ENCODE peak calls at places on chromosome 7, in four cellular contexts. One of them, this sample, is unnamed.

GRCh38 chr7:19442016-19442785 is 266.6 kb downstream of the POLR1F start:
- DNase-seq in ovary: no peak
- DNase-seq in NB4: peak
- DNase-seq in stomach: no peak
- DNase-seq in this sample: no peak

GRCh38 chr7:55100172-55100961 is 81.5 kb downstream of the EGFR start:
- DNase-seq in ovary: peak
- DNase-seq in NB4: no peak
- DNase-seq in stomach: peak
- DNase-seq in this sample: no peak

GRCh38 chr7:94403546-94403945 is 8.9 kb downstream of the COL1A2 start:
- DNase-seq in ovary: no peak
- DNase-seq in NB4: no peak
- DNase-seq in stomach: no peak
- DNase-seq in this sample: no peak

GRCh38 chr7:98870071-98870651 is 347 bp upstream of the TMEM130 start:
- DNase-seq in ovary: no peak
- DNase-seq in NB4: peak
- DNase-seq in stomach: no peak
- DNase-seq in this sample: peak

GRCh38 chr7:128350708-128351295 is 7.1 kb upstream of the RBM28 start:
- DNase-seq in ovary: no peak
- DNase-seq in NB4: no peak
- DNase-seq in stomach: no peak
- DNase-seq in this sample: no peak

GRCh38 chr7:129434172-129434845 is at the start of gene STRIP2:
- DNase-seq in ovary: peak
- DNase-seq in NB4: peak
- DNase-seq in stomach: peak
- DNase-seq in this sample: peak

GRCh38 chr7:128152721-128153120 is 88.4 kb upstream of the LEP start:
- DNase-seq in ovary: no peak
- DNase-seq in NB4: no peak
- DNase-seq in stomach: no peak
- DNase-seq in this sample: no peak

GRCh38 chr7:29135851-29136250 is 10.5 kb downstream of the CPVL start:
- DNase-seq in ovary: no peak
- DNase-seq in NB4: no peak
- DNase-seq in stomach: no peak
- DNase-seq in this sample: no peak

GRCh38 chr7:17558135-17558534 is 259.7 kb downstream of the AHR start:
- DNase-seq in ovary: no peak
- DNase-seq in NB4: no peak
- DNase-seq in stomach: no peak
- DNase-seq in this sample: no peak

GRCh38 chr7:133365892-133366291 is 113.0 kb downstream of the EXOC4 start:
- DNase-seq in ovary: no peak
- DNase-seq in NB4: no peak
- DNase-seq in stomach: no peak
- DNase-seq in this sample: peak

GRCh38 chr7:118109607-118110006 is 74.4 kb upstream of the LSM8 start:
- DNase-seq in ovary: no peak
- DNase-seq in NB4: peak
- DNase-seq in stomach: no peak
- DNase-seq in this sample: no peak

GRCh38 chr7:3399858-3400257 is 98.8 kb downstream of the SDK1 start:
- DNase-seq in ovary: no peak
- DNase-seq in NB4: peak
- DNase-seq in stomach: no peak
- DNase-seq in this sample: no peak

GRCh38 chr7:129188372-129188891 is at the start of gene SMO:
- DNase-seq in ovary: peak
- DNase-seq in NB4: no peak
- DNase-seq in stomach: peak
- DNase-seq in this sample: peak

GRCh38 chr7:132256721-132257212 is 319.5 kb downstream of the PLXNA4 start:
- DNase-seq in ovary: no peak
- DNase-seq in NB4: peak
- DNase-seq in stomach: no peak
- DNase-seq in this sample: no peak

GRCh38 chr7:19421871-19422270 is 276.6 kb upstream of the FERD3L start:
- DNase-seq in ovary: no peak
- DNase-seq in NB4: no peak
- DNase-seq in stomach: no peak
- DNase-seq in this sample: no peak

GRCh38 chr7:74479961-74480829 is 26.5 kb downstream of the GTF2IRD1 start:
- DNase-seq in ovary: peak
- DNase-seq in NB4: no peak
- DNase-seq in stomach: peak
- DNase-seq in this sample: peak

GRCh38 chr7:117148971-117149370 is 173.9 kb downstream of the WNT2 start:
- DNase-seq in ovary: no peak
- DNase-seq in NB4: no peak
- DNase-seq in stomach: no peak
- DNase-seq in this sample: no peak

GRCh38 chr7:150323682-150324365 is 479 bp upstream of the ACTR3C start:
- DNase-seq in ovary: no peak
- DNase-seq in NB4: no peak
- DNase-seq in stomach: no peak
- DNase-seq in this sample: no peak
- TF ChIP-seq POLR2A in ovary: no peak
- TF ChIP-seq POLR2A in NB4: no peak
- TF ChIP-seq POLR2A in stomach: no peak
- TF ChIP-seq POLR2A in this sample: no peak

DNA sequence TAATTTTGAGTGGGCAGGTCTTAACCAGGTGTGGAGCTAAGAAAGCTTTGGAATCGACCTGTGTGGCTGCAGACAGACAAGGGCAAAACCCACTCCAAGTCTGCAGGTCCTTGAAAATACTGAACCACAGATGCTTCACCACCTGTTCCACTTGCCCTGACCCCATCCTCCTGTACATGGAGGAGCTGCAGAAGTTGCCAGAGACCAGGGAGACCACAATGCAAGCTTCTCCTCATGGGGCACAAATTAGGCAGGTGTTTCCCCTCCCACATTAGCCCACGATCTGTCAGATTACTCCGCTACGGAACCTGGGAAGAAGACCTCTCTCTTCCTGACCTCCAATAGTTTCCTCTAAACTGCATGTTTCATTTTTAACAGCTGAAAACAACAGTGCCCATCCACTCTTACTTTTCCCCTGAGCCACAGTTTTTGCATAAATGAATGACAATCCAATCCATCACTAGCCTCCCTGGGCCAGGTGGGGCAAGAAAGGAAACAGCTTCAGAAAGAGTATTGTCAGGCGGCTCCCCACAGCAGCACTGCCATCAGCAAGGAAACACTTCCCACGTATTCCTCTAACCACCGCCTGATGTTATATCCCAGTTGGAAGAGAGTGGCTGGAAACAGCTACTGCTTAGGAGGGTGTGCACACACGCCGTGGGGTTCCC is 141.6 kb downstream of the PRKAG2 start:
- DNase-seq in ovary: no peak
- DNase-seq in NB4: no peak
- DNase-seq in stomach: no peak
- DNase-seq in this sample: no peak
- H3K4me3 ChIP-seq in ovary: no peak
- H3K4me3 ChIP-seq in NB4: no peak
- H3K4me3 ChIP-seq in stomach: no peak
- H3K4me3 ChIP-seq in this sample: no peak

GRCh38 chr7:44881610-44882009 is 3.7 kb downstream of the PURB start:
- DNase-seq in ovary: no peak
- DNase-seq in NB4: peak
- DNase-seq in stomach: no peak
- DNase-seq in this sample: no peak
- TF ChIP-seq POLR2A in ovary: no peak
- TF ChIP-seq POLR2A in NB4: no peak
- TF ChIP-seq POLR2A in stomach: no peak
- TF ChIP-seq POLR2A in this sample: no peak

GRCh38 chr7:123555484-123555883 is 2.1 kb downstream of the NDUFA5 start:
- DNase-seq in ovary: no peak
- DNase-seq in NB4: no peak
- DNase-seq in stomach: no peak
- DNase-seq in this sample: no peak

GRCh38 chr7:123557016-123557630 is 495 bp downstream of the NDUFA5 start:
- DNase-seq in ovary: no peak
- DNase-seq in NB4: peak
- DNase-seq in stomach: no peak
- DNase-seq in this sample: peak

GRCh38 chr7:123557631-123558505 is at the start of gene NDUFA5:
- DNase-seq in ovary: peak
- DNase-seq in NB4: peak
- DNase-seq in stomach: peak
- DNase-seq in this sample: peak

GRCh38 chr7:123562121-123562520 is 4.5 kb upstream of the NDUFA5 start:
- DNase-seq in ovary: no peak
- DNase-seq in NB4: no peak
- DNase-seq in stomach: no peak
- DNase-seq in this sample: no peak

DNA sequence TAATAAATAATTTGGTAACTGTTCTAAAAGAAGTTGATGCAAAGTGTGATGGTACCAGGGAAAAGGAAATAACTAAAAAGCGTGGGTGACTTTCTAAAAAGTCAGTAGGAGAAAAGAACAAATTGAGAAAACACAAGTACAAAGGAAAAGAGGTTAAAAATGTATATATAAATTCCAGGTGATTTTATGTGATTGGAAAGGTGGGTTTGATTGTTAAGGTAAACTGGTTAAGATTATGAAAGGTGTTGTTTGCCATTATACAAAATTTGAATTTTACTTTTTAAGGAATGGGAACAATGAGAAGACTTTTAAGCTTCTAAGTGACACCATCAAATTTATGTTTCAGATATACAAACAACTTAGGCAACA is 872 bp upstream of the NDUFA5 start:
- DNase-seq in ovary: no peak
- DNase-seq in NB4: no peak
- DNase-seq in stomach: no peak
- DNase-seq in this sample: no peak
- H3K4me3 ChIP-seq in ovary: peak
- H3K4me3 ChIP-seq in NB4: peak
- H3K4me3 ChIP-seq in stomach: peak
- H3K4me3 ChIP-seq in this sample: peak

GRCh38 chr7:101248276-101248675 is 3.4 kb upstream of the FIS1 start:
- DNase-seq in ovary: no peak
- DNase-seq in NB4: no peak
- DNase-seq in stomach: no peak
- DNase-seq in this sample: no peak

GRCh38 chr7:101250324-101250723 is 5.4 kb upstream of the FIS1 start:
- DNase-seq in ovary: no peak
- DNase-seq in NB4: no peak
- DNase-seq in stomach: no peak
- DNase-seq in this sample: no peak

GRCh38 chr7:101255841-101256240 is 11.0 kb upstream of the FIS1 start:
- DNase-seq in ovary: no peak
- DNase-seq in NB4: no peak
- DNase-seq in stomach: no peak
- DNase-seq in this sample: no peak

DNA sequence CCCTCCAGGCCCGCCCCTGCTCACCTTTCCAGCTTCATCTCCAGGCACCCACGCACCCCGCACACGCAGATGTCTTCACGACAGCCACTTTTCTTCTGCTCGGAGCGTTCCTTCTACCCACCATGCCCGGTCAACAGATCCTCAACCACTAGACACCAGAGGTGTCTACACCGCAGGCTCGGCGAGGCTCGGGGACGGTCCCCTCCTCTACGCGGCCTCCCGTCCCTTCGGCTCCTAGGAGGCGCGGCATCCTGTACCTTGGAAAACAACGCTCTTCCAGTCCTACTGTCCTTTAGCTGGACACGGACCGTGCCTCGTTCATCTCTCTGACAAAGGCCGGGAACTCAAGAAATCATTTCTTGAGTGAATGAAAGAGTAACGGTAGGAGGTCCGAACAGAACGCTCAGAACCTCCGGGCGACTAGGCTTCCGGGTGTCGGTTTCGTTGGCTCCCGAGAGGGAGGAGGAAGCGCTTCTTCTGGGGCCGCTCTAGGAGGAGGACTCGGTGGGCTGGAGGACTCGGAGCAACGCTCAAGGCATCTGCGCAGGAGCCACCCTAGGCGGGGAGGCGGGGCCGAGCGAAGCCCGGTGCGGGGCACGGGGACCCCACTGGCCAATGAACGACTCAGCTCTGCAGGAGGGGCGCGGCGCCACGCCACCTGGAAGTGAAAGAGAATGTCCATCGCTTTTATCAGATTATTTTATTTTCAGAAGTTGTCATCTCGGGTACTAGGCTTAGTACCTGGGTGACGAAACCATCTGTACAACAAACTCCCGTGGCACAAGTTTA is 7.2 kb upstream of the FIS1 start:
- DNase-seq in ovary: peak
- DNase-seq in NB4: peak
- DNase-seq in stomach: peak
- DNase-seq in this sample: peak
- TF ChIP-seq POLR2A in ovary: peak
- TF ChIP-seq POLR2A in NB4: peak
- TF ChIP-seq POLR2A in stomach: no peak
- TF ChIP-seq POLR2A in this sample: no peak

GRCh38 chr7:23246540-23246939 is at the start of gene GPNMB:
- DNase-seq in ovary: peak
- DNase-seq in NB4: no peak
- DNase-seq in stomach: no peak
- DNase-seq in this sample: peak

GRCh38 chr7:23254051-23254681 is 7.6 kb downstream of the GPNMB start:
- DNase-seq in ovary: no peak
- DNase-seq in NB4: no peak
- DNase-seq in stomach: no peak
- DNase-seq in this sample: no peak

GRCh38 chr7:23247602-23248335 is 1.2 kb downstream of the GPNMB start:
- DNase-seq in ovary: peak
- DNase-seq in NB4: peak
- DNase-seq in stomach: no peak
- DNase-seq in this sample: peak

GRCh38 chr7:23247101-23247601 is 576 bp downstream of the GPNMB start:
- DNase-seq in ovary: no peak
- DNase-seq in NB4: no peak
- DNase-seq in stomach: no peak
- DNase-seq in this sample: no peak

GRCh38 chr7:23249486-23249885 is 2.9 kb downstream of the GPNMB start:
- DNase-seq in ovary: no peak
- DNase-seq in NB4: no peak
- DNase-seq in stomach: no peak
- DNase-seq in this sample: no peak
- H3K4me3 ChIP-seq in ovary: no peak
- H3K4me3 ChIP-seq in NB4: no peak
- H3K4me3 ChIP-seq in stomach: no peak
- H3K4me3 ChIP-seq in this sample: no peak

This sample was measured in testis.